ENCODE peak calls at places on chromosomes 16 and 17, in four cellular contexts. I is activated CD8-positive, alpha-beta T cell treated with anti-CD3 and anti-CD28 coated beads for 36 hours; O is foreskin fibroblast; N is HCT116. G is an unnamed sample.

GRCh38 chr17:1440921-1441320 is 15.1 kb downstream of the CRK start:
- DNase-seq in O (no peak), N (no peak), I (no peak), G (no peak)

GRCh38 chr16:5678371-5678770 is 580.8 kb upstream of the EEF2KMT start:
- DNase-seq in N (no peak), I (no peak), O (no peak), G (no peak)

GRCh38 chr16:11328172-11329079 is 16.8 kb upstream of the RMI2 start:
- DNase-seq in I (peak), N (peak), O (peak), G (peak)

GRCh38 chr16:82157836-82158235 is 12.2 kb downstream of the MPHOSPH6 start:
- DNase-seq in O (peak), N (no peak), I (no peak), G (no peak)

GRCh38 chr16:66988197-66988788 is at the start of gene CES4A:
- DNase-seq in N (no peak), I (peak), O (peak), G (no peak)

GRCh38 chr17:8149419-8150193 is 2.6 kb downstream of the PER1 start:
- DNase-seq in I (no peak), O (no peak), N (no peak), G (no peak)

GRCh38 chr17:41870627-41871026 is 5.4 kb upstream of the KLHL11 start:
- DNase-seq in O (no peak), I (no peak), N (no peak), G (no peak)

GRCh38 chr16:1772362-1772907 is at the start of gene EME2:
- DNase-seq in O (peak), I (peak), N (no peak), G (no peak)

GRCh38 chr17:45839442-45839841 is 5.2 kb upstream of the SPPL2C start:
- DNase-seq in N (no peak), O (no peak), I (no peak), G (no peak)

GRCh38 chr17:78324391-78325075 is 35.3 kb downstream of the SOCS3 start:
- DNase-seq in O (peak), I (peak), N (no peak), G (no peak)

GRCh38 chr17:74037320-74037719 is 166.2 kb upstream of the RPL38 start:
- DNase-seq in I (no peak), N (no peak), O (no peak), G (no peak)

GRCh38 chr17:66661411-66661843 is 173.5 kb upstream of the CACNG5 start:
- DNase-seq in O (no peak), N (peak), I (peak), G (peak)

GRCh38 chr16:85765767-85766166 is 14.9 kb upstream of the C16orf74 start:
- DNase-seq in O (no peak), I (no peak), N (no peak), G (no peak)

GRCh38 chr17:39962642-39963220 is at the start of gene GSDMA:
- DNase-seq in N (no peak), O (no peak), I (peak), G (no peak)

GRCh38 chr17:17055286-17056166 is 13.3 kb downstream of the MPRIP start:
- DNase-seq in I (no peak), O (peak), N (no peak), G (no peak)

GRCh38 chr17:72125742-72126141 is 4.9 kb downstream of the SOX9 start:
- DNase-seq in N (no peak), O (peak), I (no peak), G (no peak)

GRCh38 chr17:74457146-74457819 is 9.2 kb upstream of the CD300A start:
- DNase-seq in I (peak), O (peak), N (peak), G (peak)

GRCh38 chr17:32854834-32855389 is 22.0 kb downstream of the MYO1D start:
- DNase-seq in O (no peak), I (no peak), N (no peak), G (no peak)

GRCh38 chr17:35555695-35556094 is 4.9 kb downstream of the SLFN14 start:
- DNase-seq in I (peak), N (no peak), O (no peak), G (no peak)
- TF ChIP-seq CTCF in I (no peak), N (peak), O (peak), G (no peak)

DNA sequence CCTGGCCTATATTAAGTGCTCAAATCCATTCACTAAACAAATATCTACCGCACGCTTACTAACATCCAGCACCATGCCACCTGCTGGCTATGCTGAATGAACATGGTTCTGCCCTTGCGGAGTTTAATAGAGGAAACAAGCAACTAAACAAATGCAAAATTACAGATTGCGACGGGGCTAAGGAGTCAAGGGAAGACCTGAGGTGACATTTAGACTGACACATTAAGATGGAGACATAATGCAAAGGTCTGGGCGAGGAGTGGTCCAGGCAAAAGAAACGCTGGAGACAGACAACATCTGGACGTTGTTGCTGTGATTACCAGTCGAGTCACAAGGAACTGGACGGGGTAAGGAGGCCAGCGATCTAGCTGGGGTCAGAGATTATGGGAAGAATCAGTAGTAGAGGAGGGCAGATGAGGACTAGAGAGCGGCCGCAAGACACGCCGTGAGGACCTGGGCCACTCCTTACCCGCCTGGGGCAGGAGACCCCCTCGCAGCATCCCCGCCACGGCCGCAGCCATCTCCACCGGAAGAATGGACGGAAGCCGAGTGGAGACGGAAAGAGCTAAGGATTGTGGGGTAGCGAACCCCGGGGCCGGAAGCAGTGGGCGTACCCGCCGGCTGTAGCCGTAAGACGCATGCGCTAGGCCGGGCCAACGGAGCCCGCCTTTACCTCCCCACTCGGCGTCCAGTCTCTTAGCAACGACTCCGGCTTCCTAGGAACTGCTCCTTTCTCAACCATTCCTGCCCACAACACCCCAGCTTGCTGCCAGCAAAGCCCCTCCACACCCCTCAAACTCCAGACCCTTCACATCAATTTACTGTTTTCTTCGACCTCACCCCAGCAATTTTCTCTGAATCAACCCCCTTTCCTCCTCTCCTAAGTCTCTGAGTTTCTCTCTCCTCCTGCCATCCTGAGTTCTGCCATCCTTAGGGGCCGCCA is at the start of the genes LRRC46 and MRPL10:
- DNase-seq in O (peak), I (peak), N (peak), G (peak)
- TF ChIP-seq CTCF in O (peak), I (peak), N (no peak), G (no peak)

GRCh38 chr17:82320956-82321927 is 3.8 kb upstream of the CD7 start:
- DNase-seq in N (no peak), I (peak), O (no peak), G (peak)
- TF ChIP-seq CTCF in N (no peak), I (peak), O (peak), G (peak)

DNA sequence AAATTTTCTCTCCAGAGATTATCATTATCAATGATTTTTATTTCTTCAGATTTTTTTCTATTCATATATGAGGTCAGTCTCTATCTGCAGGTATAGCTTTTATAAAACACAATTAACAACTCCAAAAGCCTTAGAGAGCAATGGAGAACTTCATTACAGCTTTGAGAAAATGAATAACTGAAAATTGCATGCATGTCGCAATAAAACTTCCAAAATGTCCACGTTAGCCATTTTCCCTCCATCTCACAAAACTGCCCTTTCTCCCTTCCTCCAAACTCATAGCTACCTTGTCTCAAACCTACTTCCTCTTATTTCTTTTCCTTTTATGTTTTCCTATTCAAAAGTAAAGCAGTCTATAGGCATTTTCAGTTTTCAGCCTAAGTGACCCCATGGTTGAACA is 154.4 kb upstream of the MED13 start:
- DNase-seq in O (no peak), N (no peak), I (no peak), G (no peak)
- TF ChIP-seq CTCF in O (no peak), N (no peak), I (no peak), G (no peak)

GRCh38 chr16:50887500-50887899 is 145.6 kb downstream of the CYLD start:
- DNase-seq in N (no peak), I (no peak), O (no peak), G (no peak)

GRCh38 chr16:50881331-50881830 is 139.5 kb downstream of the CYLD start:
- DNase-seq in O (no peak), I (no peak), N (no peak), G (no peak)

GRCh38 chr16:50880926-50881325 is 139.0 kb downstream of the CYLD start:
- DNase-seq in N (no peak), O (no peak), I (no peak), G (no peak)

GRCh38 chr16:50881953-50882352 is 140.1 kb downstream of the CYLD start:
- DNase-seq in I (no peak), N (no peak), O (no peak), G (no peak)

DNA sequence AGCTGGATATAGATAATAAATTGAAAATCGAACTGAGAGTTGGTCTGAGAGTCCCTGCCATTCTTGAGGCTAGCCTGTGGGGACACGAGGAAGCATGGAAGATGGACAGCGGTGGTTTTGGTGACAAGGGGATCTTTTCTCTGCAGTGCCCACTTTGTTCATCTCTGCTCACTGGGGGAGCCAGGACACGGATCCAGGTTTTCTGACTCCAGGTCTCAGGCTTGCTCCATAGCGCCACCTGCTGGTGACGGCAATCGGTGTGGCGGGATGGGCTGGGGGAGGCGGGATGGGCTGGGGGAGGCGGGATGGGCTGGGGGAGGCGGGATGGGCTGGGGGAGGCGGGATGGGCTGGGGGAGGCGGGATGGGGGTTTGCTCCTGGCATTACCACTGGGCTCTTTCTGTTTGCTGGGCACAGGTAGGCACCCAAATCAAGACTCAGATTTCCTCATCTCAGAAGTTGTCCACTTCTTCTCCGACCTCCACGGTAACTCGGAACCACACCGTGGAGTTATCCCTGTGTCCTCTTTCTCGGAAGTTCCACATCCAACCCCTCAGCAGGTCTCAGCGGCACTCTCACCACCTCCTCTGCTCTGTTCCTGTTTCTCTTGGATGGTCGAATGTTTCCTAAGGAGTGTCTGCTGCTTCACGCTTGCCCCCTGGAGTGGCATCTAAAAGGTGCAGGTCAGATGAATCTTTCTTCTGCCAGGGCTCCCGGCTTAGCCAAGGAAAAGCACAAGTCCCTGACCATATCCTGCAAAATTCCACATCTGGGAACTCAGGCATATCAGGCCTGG is 142.4 kb downstream of the CYLD start:
- DNase-seq in O (no peak), I (peak), N (no peak), G (peak)
- TF ChIP-seq CTCF in O (no peak), I (peak), N (peak), G (peak)

GRCh38 chr17:30379303-30380105 is 777 bp downstream of the CPD start:
- DNase-seq in N (no peak), I (peak), O (peak), G (peak)

GRCh38 chr17:30377574-30377973 is 1.2 kb upstream of the CPD start:
- DNase-seq in N (no peak), O (peak), I (no peak), G (no peak)

GRCh38 chr17:30380106-30380420 is 1.3 kb downstream of the CPD start:
- DNase-seq in O (peak), N (no peak), I (peak), G (peak)

GRCh38 chr17:30378191-30378796 is 433 bp upstream of the CPD start:
- DNase-seq in O (peak), I (peak), N (no peak), G (peak)

GRCh38 chr17:30378797-30379302 is at the start of gene CPD:
- DNase-seq in I (peak), O (peak), N (peak), G (peak)
- TF ChIP-seq CTCF in I (no peak), O (no peak), N (no peak), G (no peak)

DNA sequence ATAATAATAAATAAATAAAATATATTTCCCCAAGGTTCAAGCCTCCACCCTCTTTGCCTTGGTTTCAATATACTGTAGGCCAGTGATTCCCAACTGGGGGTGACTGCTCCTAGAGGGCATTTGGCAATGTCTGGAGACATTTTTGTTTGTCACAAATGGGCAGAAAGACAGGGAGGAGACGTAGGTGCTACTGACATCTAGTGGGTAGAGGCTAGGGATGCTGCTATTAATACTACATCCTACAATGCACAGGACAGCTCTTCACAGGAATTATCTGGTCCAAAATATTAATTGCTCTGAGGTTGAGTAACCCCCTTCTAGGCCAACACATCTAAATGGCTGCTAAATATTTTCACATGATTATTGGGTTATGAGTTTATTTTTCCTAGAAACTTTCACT is 12.8 kb upstream of the PRR14 start:
- DNase-seq in O (peak), N (peak), I (peak), G (no peak)
- TF ChIP-seq CTCF in O (peak), N (peak), I (peak), G (peak)

GRCh38 chr17:20097362-20097761 is 88.2 kb downstream of the SPECC1 start:
- DNase-seq in I (no peak), O (no peak), N (no peak), G (no peak)

GRCh38 chr17:20094777-20095176 is 85.6 kb downstream of the SPECC1 start:
- DNase-seq in N (no peak), I (no peak), O (no peak), G (no peak)

GRCh38 chr17:20096430-20096829 is 87.3 kb downstream of the SPECC1 start:
- DNase-seq in I (no peak), N (no peak), O (no peak), G (no peak)

GRCh38 chr17:20092973-20093626 is 83.9 kb downstream of the SPECC1 start:
- DNase-seq in I (no peak), O (no peak), N (no peak), G (no peak)

GRCh38 chr17:20095366-20096080 is 86.4 kb downstream of the SPECC1 start:
- DNase-seq in O (peak), N (peak), I (no peak), G (no peak)
- TF ChIP-seq CTCF in O (peak), N (no peak), I (no peak), G (no peak)

GRCh38 chr17:15501788-15502187 is 34.4 kb upstream of the CDRT4 start:
- DNase-seq in I (no peak), N (no peak), O (no peak), G (no peak)

GRCh38 chr17:15503731-15504130 is 36.3 kb upstream of the CDRT4 start:
- DNase-seq in I (no peak), O (no peak), N (no peak), G (no peak)

GRCh38 chr17:15498107-15498506 is 30.7 kb upstream of the CDRT4 start:
- DNase-seq in N (no peak), I (peak), O (peak), G (no peak)

GRCh38 chr17:15501282-15501681 is 33.9 kb upstream of the CDRT4 start:
- DNase-seq in I (no peak), N (no peak), O (no peak), G (no peak)

DNA sequence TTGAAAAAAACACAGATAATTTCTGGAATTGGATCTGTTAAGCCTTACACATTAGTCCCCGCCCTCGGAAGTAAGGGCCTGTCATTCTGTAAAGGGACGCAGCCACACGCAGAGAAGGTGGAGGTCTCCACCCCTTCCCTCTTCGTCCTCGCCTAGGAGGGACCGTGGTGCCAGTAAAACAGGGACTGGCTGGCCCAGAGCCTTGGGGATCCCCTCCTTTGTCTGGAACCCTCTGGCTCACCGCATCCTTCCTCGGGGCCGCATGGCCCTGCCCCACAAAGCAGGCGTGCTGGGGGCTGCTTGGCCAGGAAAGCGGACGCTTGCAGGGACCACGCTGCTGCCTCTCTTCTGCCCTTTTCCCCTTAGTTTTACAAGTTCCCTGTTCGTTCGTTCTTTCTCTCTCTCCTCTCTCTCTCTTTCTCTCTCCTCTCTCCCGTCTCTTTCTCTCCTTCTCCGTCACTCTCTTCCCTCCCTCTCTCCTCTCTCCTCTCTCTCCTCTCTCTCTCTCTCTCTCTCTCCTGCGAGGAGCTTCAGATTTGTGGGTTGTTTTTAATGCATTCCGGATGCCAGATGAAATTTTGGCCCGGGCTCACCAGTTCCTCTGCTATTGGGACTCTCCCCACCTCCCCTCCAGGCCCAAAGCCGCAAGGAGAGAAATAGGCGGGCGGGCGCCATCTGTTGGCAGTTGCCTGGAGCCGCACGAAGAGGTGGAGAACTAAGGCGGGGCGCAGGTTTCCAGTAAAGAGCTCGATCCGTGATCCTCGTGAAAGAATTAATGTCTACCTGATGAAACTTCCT is 35.1 kb upstream of the CDRT4 start:
- DNase-seq in N (peak), I (peak), O (peak), G (peak)
- TF ChIP-seq CTCF in N (peak), I (peak), O (peak), G (peak)

GRCh38 chr16:55021595-55022475 is 91.2 kb downstream of the IRX5 start:
- DNase-seq in O (peak), I (peak), N (peak), G (no peak)
- TF ChIP-seq CTCF in O (no peak), I (no peak), N (peak), G (no peak)